ENCODE peak calls at places on chromosome X, in six cellular contexts. E is IMR-90, U is H9, O is neuronal stem cell, A is trophoblast cell, Y is H1. R is an unnamed sample.

GRCh38 chrX:132821974-132822633 is 136.3 kb downstream of the HS6ST2 start:
- DNase-seq in E (no peak), U (no peak), O (no peak), A (no peak), Y (no peak), R (no peak)

GRCh38 chrX:16786791-16787735 is 797 bp downstream of the TXLNG start:
- DNase-seq in E (no peak), U (no peak), O (no peak), A (no peak), Y (peak), R (no peak)

GRCh38 chrX:150899191-150899757 is 806 bp upstream of the CD99L2 start:
- DNase-seq in E (peak), U (peak), O (no peak), A (peak), Y (no peak), R (peak)

GRCh38 chrX:115399306-115399705 is 109.8 kb downstream of the LUZP4 start:
- DNase-seq in E (no peak), U (no peak), O (no peak), A (no peak), Y (no peak), R (no peak)

GRCh38 chrX:151004085-151004484 is 20.9 kb downstream of the HMGB3 start:
- DNase-seq in E (peak), U (no peak), O (no peak), A (peak), Y (no peak), R (peak)

GRCh38 chrX:40173662-40174593 is 76.2 kb upstream of the BCOR start:
- DNase-seq in E (no peak), U (peak), O (no peak), A (peak), Y (peak), R (peak)

GRCh38 chrX:78945186-78945912 is at the start of gene P2RY10:
- DNase-seq in E (no peak), U (no peak), O (no peak), A (no peak), Y (no peak), R (no peak)

GRCh38 chrX:113048480-113048879 is 207.8 kb upstream of the AMOT start:
- DNase-seq in E (no peak), U (no peak), O (no peak), A (peak), Y (no peak), R (no peak)

GRCh38 chrX:120559799-120560198 is 963 bp downstream of the CUL4B start:
- DNase-seq in E (no peak), U (no peak), O (no peak), A (no peak), Y (no peak), R (no peak)

GRCh38 chrX:31497086-31497485 is 425.2 kb upstream of the FTHL17 start:
- DNase-seq in E (peak), U (no peak), O (no peak), A (no peak), Y (no peak), R (peak)

GRCh38 chrX:103730746-103731508 is 20.2 kb downstream of the TMEM31 start:
- DNase-seq in E (peak), U (no peak), O (no peak), A (no peak), Y (no peak), R (peak)

DNA sequence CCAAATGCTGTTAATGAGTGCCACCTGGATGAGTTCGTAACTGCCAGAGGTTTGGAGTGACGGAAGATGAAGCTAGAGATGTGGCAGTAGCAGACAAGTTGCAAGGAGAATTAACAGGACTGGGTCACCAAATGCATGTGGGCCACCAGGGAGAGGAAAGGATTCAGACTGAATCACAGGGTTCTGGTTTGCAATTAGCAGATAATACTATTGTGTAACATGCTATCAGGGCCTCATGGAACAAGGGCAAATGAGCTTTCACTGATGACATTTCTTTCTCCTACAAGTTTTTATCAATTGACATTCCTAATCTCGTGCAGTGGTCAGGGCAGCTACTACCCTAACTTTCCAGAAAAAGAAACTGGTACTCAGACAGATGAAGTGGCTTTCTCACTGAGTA is 21.4 kb downstream of the GAB3 start:
- DNase-seq in E (no peak), U (no peak), O (no peak), A (peak), Y (no peak), R (peak)
- H4K91ac ChIP-seq in E (peak), U (no peak), O (no peak), A (no peak), Y (no peak), R (no peak)

GRCh38 chrX:130805906-130806305 is 97.1 kb downstream of the ENOX2 start:
- DNase-seq in E (no peak), U (no peak), O (no peak), A (no peak), Y (no peak), R (no peak)

GRCh38 chrX:130799393-130799792 is 103.6 kb downstream of the ENOX2 start:
- DNase-seq in E (peak), U (no peak), O (no peak), A (no peak), Y (no peak), R (peak)

GRCh38 chrX:130803537-130803936 is 99.5 kb downstream of the ENOX2 start:
- DNase-seq in E (no peak), U (no peak), O (no peak), A (no peak), Y (no peak), R (no peak)

DNA sequence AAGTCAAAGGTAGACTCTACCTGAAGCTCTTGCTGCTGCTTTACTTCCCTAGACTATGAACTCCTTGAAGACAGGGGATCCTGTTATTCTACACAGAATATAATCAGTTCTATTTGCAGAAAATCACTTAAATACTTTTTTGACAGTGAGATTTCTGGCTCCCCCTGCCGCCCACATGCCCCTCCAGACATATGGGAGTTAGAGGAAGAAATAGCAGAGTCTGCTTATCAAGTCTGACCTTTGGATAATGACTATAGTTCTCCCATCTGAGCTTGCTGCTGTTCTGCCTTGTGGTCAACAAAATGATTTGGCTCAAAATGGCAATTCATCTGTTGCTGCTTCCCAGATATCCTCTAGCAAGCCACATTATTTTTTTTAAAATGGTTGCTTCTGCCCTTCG is 101.1 kb downstream of the ENOX2 start:
- DNase-seq in E (peak), U (no peak), O (no peak), A (peak), Y (no peak), R (no peak)
- H4K91ac ChIP-seq in E (no peak), U (no peak), O (no peak), A (no peak), Y (no peak), R (no peak)

DNA sequence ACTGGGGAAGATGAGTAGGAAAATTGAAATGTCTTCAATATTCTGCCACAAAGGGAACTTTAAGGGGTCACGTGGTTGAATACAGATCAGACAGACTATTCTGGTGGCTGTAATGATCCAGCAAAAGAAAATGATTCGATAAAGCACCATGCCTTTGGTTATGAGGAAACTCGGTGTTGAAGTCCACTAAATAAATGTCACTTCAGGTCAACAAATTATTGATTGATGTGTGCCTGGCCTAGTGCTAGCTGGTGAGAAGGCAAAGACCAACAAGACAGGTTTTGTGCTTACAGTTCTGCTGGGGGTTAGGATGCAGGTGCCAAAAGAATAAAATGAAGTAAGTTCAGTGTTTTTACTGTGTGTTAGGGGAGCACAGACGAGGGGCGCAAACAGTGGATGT is 142.5 kb downstream of the STAG2 start:
- DNase-seq in E (no peak), U (no peak), O (no peak), A (no peak), Y (no peak), R (no peak)
- H4K91ac ChIP-seq in E (no peak), U (no peak), O (no peak), A (no peak), Y (no peak), R (no peak)

DNA sequence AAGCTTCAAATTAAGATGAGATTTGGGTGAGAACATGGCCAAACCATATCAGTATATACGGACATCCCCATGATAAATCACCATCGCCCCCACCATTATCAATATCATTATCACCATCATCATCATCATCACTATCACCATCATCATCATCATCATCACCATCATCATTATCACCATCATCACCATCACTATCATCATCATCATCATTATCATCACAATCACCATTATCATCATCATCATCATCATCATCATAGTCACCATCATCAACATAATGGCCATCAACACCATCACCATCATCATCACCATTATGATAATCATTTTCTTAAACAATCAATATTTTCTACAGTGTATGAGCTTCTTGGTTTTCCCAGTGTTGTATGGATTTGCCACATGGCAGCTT is 360.9 kb downstream of the NLGN4X start:
- DNase-seq in E (no peak), U (no peak), O (no peak), A (no peak), Y (no peak), R (no peak)
- H4K91ac ChIP-seq in E (no peak), U (no peak), O (no peak), A (no peak), Y (no peak), R (no peak)

DNA sequence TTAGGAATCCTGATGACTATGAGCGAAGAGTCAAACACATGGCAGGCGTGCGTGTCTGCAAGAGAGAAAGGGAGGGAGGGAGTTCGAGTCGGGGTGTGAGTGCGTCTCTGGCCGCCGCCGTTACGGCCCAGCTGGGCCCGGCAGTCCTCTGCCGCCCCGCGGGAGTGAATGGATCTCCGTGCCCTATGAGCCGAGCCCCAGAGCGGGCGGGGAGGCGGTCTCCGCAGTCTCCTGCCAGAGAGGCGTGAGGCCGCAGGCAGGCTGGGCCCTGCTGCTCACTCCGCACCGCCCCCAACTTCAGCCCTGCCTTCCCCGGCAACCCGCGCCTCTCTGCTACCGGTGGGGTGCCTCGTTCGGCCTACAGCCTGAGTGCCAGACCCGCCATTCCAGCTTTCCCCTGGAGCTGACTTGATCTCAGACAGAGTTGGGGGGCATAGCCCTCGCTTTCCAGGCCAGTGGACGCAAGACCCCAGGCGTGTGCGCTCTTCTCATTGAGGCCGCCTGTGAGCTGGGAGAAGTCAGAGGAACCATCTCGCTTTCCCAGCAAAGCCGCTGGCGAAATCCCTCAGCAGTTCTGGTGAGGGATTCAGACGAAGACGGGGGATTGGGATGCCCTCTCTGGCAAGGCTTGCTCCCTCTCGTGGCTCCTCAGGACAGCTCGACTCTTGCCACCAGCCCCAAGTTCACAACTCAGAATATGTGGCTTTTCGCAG is 1.4 kb downstream of the SLC16A2 start:
- DNase-seq in E (peak), U (peak), O (peak), A (no peak), Y (peak), R (peak)
- H4K91ac ChIP-seq in E (peak), U (no peak), O (no peak), A (no peak), Y (no peak), R (no peak)

DNA sequence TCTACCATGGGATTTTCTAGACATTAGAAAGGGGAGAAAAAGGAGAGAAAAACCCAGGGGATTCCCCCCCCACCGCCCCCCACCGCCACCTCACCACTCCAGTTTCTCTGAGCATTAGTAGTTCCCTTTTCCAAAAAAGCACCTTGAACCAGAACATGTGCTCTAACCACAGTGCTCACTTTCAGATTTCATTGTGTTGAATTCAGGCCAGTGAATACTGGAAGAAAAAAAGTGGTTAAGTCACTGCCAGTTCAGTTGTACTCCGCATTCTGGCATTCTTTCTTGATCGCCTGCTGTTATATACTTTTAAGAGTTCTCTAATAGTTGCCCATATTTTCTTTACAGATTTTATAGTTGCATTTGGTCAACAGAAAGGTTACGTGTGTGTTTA is 40.9 kb downstream of the JADE3 start:
- DNase-seq in E (no peak), U (no peak), O (no peak), A (no peak), Y (no peak), R (no peak)
- H4K91ac ChIP-seq in E (no peak), U (no peak), O (no peak), A (peak), Y (no peak), R (no peak)

DNA sequence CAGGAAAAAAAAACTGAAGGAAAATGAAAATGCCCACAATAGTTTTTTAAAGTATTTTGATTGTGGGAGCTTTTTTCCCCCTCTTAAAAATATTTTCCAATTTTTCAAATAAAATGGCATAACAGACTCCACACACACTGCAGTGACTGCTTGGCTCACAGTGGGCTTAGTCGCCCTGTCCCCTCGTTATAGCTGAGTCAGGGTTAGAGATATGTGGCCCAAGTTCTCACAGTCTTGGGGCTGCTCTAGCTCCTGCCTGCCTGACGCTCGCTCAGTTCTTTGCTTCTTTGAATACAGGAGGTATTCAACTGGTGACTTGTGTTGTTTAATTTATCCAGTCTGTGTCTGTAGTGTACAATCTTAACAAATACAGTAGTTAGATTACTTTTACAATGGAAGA is 47.7 kb downstream of the BEND2 start:
- DNase-seq in E (no peak), U (no peak), O (no peak), A (no peak), Y (no peak), R (no peak)
- H4K91ac ChIP-seq in E (no peak), U (no peak), O (no peak), A (no peak), Y (no peak), R (no peak)

DNA sequence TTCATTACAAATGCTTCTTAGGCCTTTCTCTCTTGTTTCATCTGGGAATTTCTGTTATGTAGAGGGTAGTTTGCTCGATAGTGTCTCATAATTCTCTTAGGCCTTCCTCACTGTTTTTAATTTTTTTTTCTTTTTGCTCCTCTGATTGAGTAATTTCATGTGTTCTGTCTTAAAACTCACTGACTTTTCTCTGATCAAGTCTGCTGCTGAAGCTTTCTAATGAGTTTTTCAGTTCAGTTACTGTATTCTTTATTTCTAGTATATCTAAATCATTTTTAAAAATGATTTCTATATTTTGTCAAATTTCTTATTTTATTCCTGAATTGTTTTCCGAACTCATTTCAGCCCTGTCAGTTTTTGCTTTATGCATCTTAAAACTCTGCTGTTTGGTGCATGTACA is 228.0 kb downstream of the MID1IP1 start:
- DNase-seq in E (no peak), U (no peak), O (no peak), A (no peak), Y (no peak), R (no peak)
- H4K91ac ChIP-seq in E (no peak), U (no peak), O (no peak), A (no peak), Y (no peak), R (no peak)

DNA sequence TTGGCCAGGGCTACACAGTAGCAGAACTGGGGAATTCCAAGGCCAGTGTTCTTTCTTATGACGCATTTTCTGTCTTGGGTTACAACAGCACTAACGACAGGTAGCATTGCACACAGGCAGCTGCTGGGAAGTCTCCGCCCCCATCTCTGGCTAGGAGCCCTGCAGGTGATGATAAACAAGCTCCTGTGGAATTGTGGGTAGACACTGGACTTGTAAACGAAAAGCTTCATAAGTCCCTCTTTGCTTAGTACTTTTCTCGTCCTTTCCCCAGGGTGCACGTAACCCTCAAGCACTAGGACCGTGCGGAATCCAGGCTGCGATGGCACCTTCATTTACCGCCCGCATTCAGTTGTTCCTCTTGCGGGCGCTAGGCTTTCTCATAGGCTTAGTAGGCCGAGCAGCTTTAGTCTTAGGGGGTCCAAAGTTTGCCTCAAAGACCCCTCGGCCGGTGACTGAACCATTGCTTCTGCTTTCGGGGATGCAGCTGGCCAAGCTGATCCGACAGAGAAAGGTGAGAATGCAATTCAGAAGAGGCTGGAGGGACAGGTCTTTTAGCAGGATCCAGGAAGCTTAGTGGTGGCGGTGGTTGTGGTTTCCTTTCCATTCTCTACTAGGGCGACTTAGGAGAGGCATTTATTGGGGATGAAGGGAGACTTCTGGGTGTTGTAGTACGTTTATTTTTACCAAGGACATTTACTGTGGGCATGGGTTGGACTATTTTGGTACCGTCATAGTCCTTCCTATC is at the start of gene FAAH2:
- DNase-seq in E (no peak), U (peak), O (no peak), A (peak), Y (peak), R (no peak)
- H4K91ac ChIP-seq in E (no peak), U (no peak), O (no peak), A (no peak), Y (no peak), R (no peak)